ENCODE peak calls at places on chromosomes 13 and 19, in six cellular contexts. One of them, this sample, is unnamed.

GRCh38 chr19:10832659-10833296 is 3.2 kb downstream of the TMED1 start:
- DNase-seq in nucleus accumbens: no peak
- DNase-seq in Panc1: no peak
- DNase-seq in endothelial cell of umbilical vein: no peak
- DNase-seq in HFFc6: no peak
- DNase-seq in AG09319: no peak
- DNase-seq in this sample: peak

GRCh38 chr13:113586661-113587479 is 2.3 kb downstream of the TFDP1 start:
- DNase-seq in nucleus accumbens: no peak
- DNase-seq in Panc1: no peak
- DNase-seq in HFFc6: no peak
- DNase-seq in endothelial cell of umbilical vein: no peak
- DNase-seq in AG09319: no peak
- DNase-seq in this sample: no peak

GRCh38 chr19:15448778-15449619 is 757 bp downstream of the WIZ start:
- DNase-seq in AG09319: no peak
- DNase-seq in nucleus accumbens: no peak
- DNase-seq in endothelial cell of umbilical vein: peak
- DNase-seq in HFFc6: no peak
- DNase-seq in Panc1: no peak
- DNase-seq in this sample: no peak

GRCh38 chr13:40084934-40085333 is 429.5 kb downstream of the COG6 start:
- DNase-seq in endothelial cell of umbilical vein: peak
- DNase-seq in HFFc6: no peak
- DNase-seq in nucleus accumbens: no peak
- DNase-seq in AG09319: no peak
- DNase-seq in Panc1: no peak
- DNase-seq in this sample: no peak

GRCh38 chr19:34513767-34514166 is 32.2 kb downstream of the WTIP start:
- DNase-seq in AG09319: no peak
- DNase-seq in endothelial cell of umbilical vein: no peak
- DNase-seq in nucleus accumbens: no peak
- DNase-seq in Panc1: no peak
- DNase-seq in HFFc6: no peak
- DNase-seq in this sample: no peak

GRCh38 chr19:3699071-3699740 is 1.1 kb downstream of the PIP5K1C start:
- DNase-seq in AG09319: peak
- DNase-seq in endothelial cell of umbilical vein: peak
- DNase-seq in HFFc6: peak
- DNase-seq in Panc1: no peak
- DNase-seq in nucleus accumbens: peak
- DNase-seq in this sample: peak

GRCh38 chr19:43572172-43572588 is 3.1 kb downstream of the XRCC1 start:
- DNase-seq in nucleus accumbens: no peak
- DNase-seq in HFFc6: no peak
- DNase-seq in endothelial cell of umbilical vein: no peak
- DNase-seq in AG09319: no peak
- DNase-seq in Panc1: no peak
- DNase-seq in this sample: no peak

GRCh38 chr19:6802336-6803035 is 30.0 kb downstream of the VAV1 start:
- DNase-seq in HFFc6: no peak
- DNase-seq in endothelial cell of umbilical vein: peak
- DNase-seq in AG09319: no peak
- DNase-seq in Panc1: no peak
- DNase-seq in nucleus accumbens: peak
- DNase-seq in this sample: peak

GRCh38 chr19:40191836-40192646 is 815 bp downstream of the MAP3K10 start:
- DNase-seq in HFFc6: no peak
- DNase-seq in Panc1: no peak
- DNase-seq in AG09319: no peak
- DNase-seq in nucleus accumbens: no peak
- DNase-seq in endothelial cell of umbilical vein: peak
- DNase-seq in this sample: no peak

GRCh38 chr19:4097501-4097900 is 26.4 kb downstream of the MAP2K2 start:
- DNase-seq in nucleus accumbens: no peak
- DNase-seq in Panc1: no peak
- DNase-seq in AG09319: no peak
- DNase-seq in HFFc6: no peak
- DNase-seq in endothelial cell of umbilical vein: no peak
- DNase-seq in this sample: no peak

GRCh38 chr13:88162076-88162702 is 491.0 kb downstream of the SLITRK5 start:
- DNase-seq in Panc1: no peak
- DNase-seq in nucleus accumbens: no peak
- DNase-seq in AG09319: no peak
- DNase-seq in HFFc6: no peak
- DNase-seq in endothelial cell of umbilical vein: no peak
- DNase-seq in this sample: no peak

GRCh38 chr19:4140237-4140711 is 13.2 kb upstream of the CREB3L3 start:
- DNase-seq in AG09319: no peak
- DNase-seq in Panc1: no peak
- DNase-seq in nucleus accumbens: no peak
- DNase-seq in HFFc6: peak
- DNase-seq in endothelial cell of umbilical vein: peak
- DNase-seq in this sample: peak